ENCODE peak calls at places on chromosomes 12 and 14, in ten cellular contexts. K, I, A, X, J, N, E, Z, D and B are unnamed samples.

GRCh38 chr12:93751864-93752610 is 74.9 kb downstream of the CRADD start:
- DNase-seq in K (no peak), I (no peak), A (no peak), X (no peak), J (peak), N (no peak), E (peak), Z (no peak), D (no peak), B (no peak)

GRCh38 chr12:4251228-4251891 is 22.2 kb upstream of the CCND2 start:
- DNase-seq in K (no peak), I (no peak), A (no peak), X (peak), J (no peak), N (no peak), E (no peak), Z (no peak), D (no peak), B (no peak)

GRCh38 chr14:88078525-88078924 is 73.6 kb downstream of the GPR65 start:
- DNase-seq in K (no peak), I (no peak), A (no peak), X (no peak), J (no peak), N (no peak), E (no peak), Z (no peak), D (no peak), B (no peak)

GRCh38 chr12:49389092-49389703 is 21.9 kb downstream of the SPATS2 start:
- DNase-seq in K (no peak), I (peak), A (no peak), X (peak), J (no peak), N (peak), E (no peak), Z (no peak), D (no peak), B (peak)

GRCh38 chr12:45914090-45914489 is 76.3 kb downstream of the SCAF11 start:
- DNase-seq in K (no peak), I (no peak), A (no peak), X (no peak), J (peak), N (no peak), E (peak), Z (no peak), D (no peak), B (no peak)

GRCh38 chr14:103897075-103897947 is 30.9 kb upstream of the TDRD9 start:
- DNase-seq in K (no peak), I (no peak), A (no peak), X (no peak), J (no peak), N (no peak), E (no peak), Z (no peak), D (no peak), B (no peak)

GRCh38 chr14:64220466-64220865 is 73.7 kb downstream of the ESR2 start:
- DNase-seq in K (peak), I (no peak), A (peak), X (no peak), J (no peak), N (no peak), E (peak), Z (no peak), D (peak), B (no peak)

GRCh38 chr12:4781212-4781611 is 61.0 kb downstream of the GALNT8 start:
- DNase-seq in K (no peak), I (no peak), A (no peak), X (no peak), J (no peak), N (no peak), E (no peak), Z (no peak), D (no peak), B (no peak)

GRCh38 chr12:3199551-3200031 is 122.4 kb downstream of the TSPAN9 start:
- DNase-seq in K (no peak), I (peak), A (peak), X (no peak), J (peak), N (no peak), E (peak), Z (no peak), D (peak), B (peak)

GRCh38 chr12:76103958-76104357 is 19.5 kb upstream of the NAP1L1 start:
- DNase-seq in K (no peak), I (no peak), A (no peak), X (no peak), J (no peak), N (no peak), E (no peak), Z (no peak), D (no peak), B (no peak)

GRCh38 chr12:96400631-96401060 is 407 bp upstream of the CDK17 start:
- DNase-seq in K (no peak), I (no peak), A (no peak), X (no peak), J (peak), N (no peak), E (peak), Z (no peak), D (no peak), B (no peak)

GRCh38 chr12:57280234-57281062 is 29.5 kb upstream of the STAC3 start:
- DNase-seq in K (peak), I (no peak), A (peak), X (peak), J (peak), N (peak), E (peak), Z (no peak), D (peak), B (no peak)

GRCh38 chr14:99946652-99947489 is 118.4 kb upstream of the EVL start:
- DNase-seq in K (peak), I (peak), A (no peak), X (peak), J (peak), N (peak), E (no peak), Z (no peak), D (peak), B (peak)

GRCh38 chr14:89399594-89400068 is 17.4 kb downstream of the FOXN3 start:
- DNase-seq in K (no peak), I (peak), A (no peak), X (no peak), J (peak), N (no peak), E (peak), Z (peak), D (peak), B (peak)

GRCh38 chr14:55794655-55795583 is 214.9 kb downstream of the KTN1 start:
- DNase-seq in K (peak), I (no peak), A (no peak), X (peak), J (peak), N (no peak), E (peak), Z (no peak), D (no peak), B (no peak)

GRCh38 chr12:87155616-87156015 is 873.6 kb downstream of the C12orf50 start:
- DNase-seq in K (no peak), I (no peak), A (no peak), X (no peak), J (peak), N (no peak), E (peak), Z (no peak), D (no peak), B (no peak)

GRCh38 chr12:52331833-52332232 is 10.6 kb upstream of the KRT83 start:
- DNase-seq in K (no peak), I (no peak), A (no peak), X (no peak), J (no peak), N (no peak), E (no peak), Z (no peak), D (no peak), B (no peak)

GRCh38 chr14:48805315-48805714 is 780.9 kb downstream of the RPS29 start:
- DNase-seq in K (no peak), I (no peak), A (no peak), X (no peak), J (no peak), N (no peak), E (no peak), Z (no peak), D (no peak), B (no peak)

GRCh38 chr14:64767215-64767964 is 63.2 kb downstream of the PLEKHG3 start:
- DNase-seq in K (no peak), I (no peak), A (no peak), X (no peak), J (no peak), N (no peak), E (no peak), Z (no peak), D (no peak), B (no peak)

GRCh38 chr12:39441189-39441962 is 1.5 kb downstream of the KIF21A start:
- DNase-seq in K (no peak), I (no peak), A (no peak), X (no peak), J (no peak), N (no peak), E (no peak), Z (no peak), D (no peak), B (no peak)

GRCh38 chr14:85934886-85935254 is 404.9 kb downstream of the FLRT2 start:
- DNase-seq in K (no peak), I (no peak), A (no peak), X (no peak), J (no peak), N (no peak), E (peak), Z (no peak), D (no peak), B (no peak)

GRCh38 chr12:123150273-123150803 is 552 bp downstream of the PITPNM2 start:
- DNase-seq in K (peak), I (peak), A (peak), X (peak), J (no peak), N (no peak), E (no peak), Z (no peak), D (peak), B (no peak)

GRCh38 chr12:111429760-111430417 is 24.2 kb downstream of the SH2B3 start:
- DNase-seq in K (no peak), I (no peak), A (no peak), X (peak), J (no peak), N (no peak), E (no peak), Z (no peak), D (no peak), B (no peak)

GRCh38 chr12:123453165-123453564 is 4.8 kb upstream of the SNRNP35 start:
- DNase-seq in K (no peak), I (no peak), A (no peak), X (no peak), J (no peak), N (no peak), E (no peak), Z (no peak), D (peak), B (no peak)

GRCh38 chr12:103865151-103865730 is 24.2 kb upstream of the NT5DC3 start:
- DNase-seq in K (no peak), I (no peak), A (no peak), X (no peak), J (peak), N (no peak), E (no peak), Z (no peak), D (no peak), B (no peak)

GRCh38 chr14:104206281-104206904 is 68.0 kb downstream of the KIF26A start:
- DNase-seq in K (no peak), I (no peak), A (no peak), X (no peak), J (no peak), N (no peak), E (no peak), Z (no peak), D (peak), B (no peak)

GRCh38 chr14:99475660-99476059 is 5.0 kb downstream of the SETD3 start:
- DNase-seq in K (no peak), I (no peak), A (no peak), X (no peak), J (no peak), N (no peak), E (no peak), Z (no peak), D (no peak), B (no peak)

GRCh38 chr12:2864198-2864597 is 7.4 kb upstream of the TEX52 start:
- DNase-seq in K (no peak), I (no peak), A (no peak), X (no peak), J (no peak), N (no peak), E (no peak), Z (no peak), D (no peak), B (no peak)

GRCh38 chr12:93145086-93145485 is 216.0 kb upstream of the EEA1 start:
- DNase-seq in K (no peak), I (no peak), A (no peak), X (no peak), J (no peak), N (no peak), E (peak), Z (no peak), D (no peak), B (no peak)

GRCh38 chr14:31926652-31927347 is 150.3 kb upstream of the ARHGAP5 start:
- DNase-seq in K (no peak), I (no peak), A (no peak), X (no peak), J (no peak), N (no peak), E (no peak), Z (no peak), D (no peak), B (no peak)

GRCh38 chr12:62673027-62673815 is 206.6 kb downstream of the MON2 start:
- DNase-seq in K (no peak), I (no peak), A (no peak), X (no peak), J (no peak), N (no peak), E (no peak), Z (no peak), D (no peak), B (no peak)

GRCh38 chr12:123713398-123714301 is 1.5 kb downstream of the ATP6V0A2 start:
- DNase-seq in K (peak), I (no peak), A (no peak), X (no peak), J (peak), N (no peak), E (peak), Z (no peak), D (no peak), B (no peak)

GRCh38 chr12:116066381-116067230 is 210.9 kb downstream of the MED13L start:
- DNase-seq in K (peak), I (peak), A (no peak), X (peak), J (peak), N (peak), E (peak), Z (peak), D (peak), B (peak)

GRCh38 chr12:57834086-57834876 is 12.2 kb downstream of the CTDSP2 start:
- DNase-seq in K (no peak), I (no peak), A (no peak), X (no peak), J (no peak), N (no peak), E (no peak), Z (no peak), D (no peak), B (no peak)